ENCODE peak calls at places on chromosome 13, in nine cellular contexts. B is body of pancreas, N is lower leg skin, P is uterus, H is adrenal gland, A is A549, D is heart left ventricle, G is GM12892, W is transverse colon. V is an unnamed sample.

GRCh38 chr13:46339035-46339666 is 47.9 kb downstream of the RUBCNL start:
- DNase-seq in W (peak), G (no peak), D (no peak), A (no peak), H (peak), P (no peak), B (no peak), N (peak), V (no peak)

GRCh38 chr13:113608967-113609533 is 24.5 kb downstream of the TFDP1 start:
- DNase-seq in D (no peak), G (no peak), N (no peak), A (no peak), P (no peak), H (no peak), W (no peak), B (no peak), V (no peak)

GRCh38 chr13:27973956-27974662 is 5.0 kb upstream of the CDX2 start:
- DNase-seq in H (no peak), N (no peak), W (no peak), P (no peak), G (no peak), B (no peak), A (no peak), D (no peak), V (no peak)

GRCh38 chr13:113565526-113566226 is 18.9 kb upstream of the TFDP1 start:
- DNase-seq in N (no peak), P (no peak), B (no peak), G (no peak), W (peak), H (peak), A (no peak), D (peak), V (peak)

GRCh38 chr13:29369060-29369743 is 226.3 kb downstream of the SLC7A1 start:
- DNase-seq in A (peak), G (no peak), B (no peak), N (no peak), D (no peak), P (no peak), H (no peak), W (no peak), V (no peak)

GRCh38 chr13:88456155-88456554 is 785.0 kb downstream of the SLITRK5 start:
- DNase-seq in A (no peak), H (no peak), D (no peak), W (no peak), G (no peak), P (no peak), B (no peak), N (no peak), V (no peak)

GRCh38 chr13:28329395-28330158 is 165.4 kb downstream of the FLT1 start:
- DNase-seq in W (no peak), A (no peak), G (no peak), B (no peak), D (no peak), H (peak), P (peak), N (peak), V (no peak)

GRCh38 chr13:84607614-84608013 is 725.3 kb upstream of the SLITRK1 start:
- DNase-seq in B (no peak), G (no peak), W (no peak), A (no peak), N (no peak), H (peak), P (no peak), D (no peak), V (no peak)

GRCh38 chr13:97849305-97849704 is 104.2 kb upstream of the IPO5 start:
- DNase-seq in D (no peak), P (no peak), A (peak), N (no peak), H (no peak), W (no peak), B (no peak), G (no peak), V (no peak)

GRCh38 chr13:113490496-113491417 is at the start of gene DCUN1D2:
- DNase-seq in P (peak), D (peak), W (peak), N (peak), A (peak), H (peak), G (peak), B (peak), V (peak)

GRCh38 chr13:52931913-52932312 is 83.5 kb upstream of the PCDH8 start:
- DNase-seq in A (no peak), B (no peak), H (no peak), W (no peak), G (no peak), N (no peak), D (no peak), P (no peak), V (no peak)

GRCh38 chr13:59746291-59746962 is 417.3 kb downstream of the DIAPH3 start:
- DNase-seq in A (no peak), H (no peak), D (no peak), N (no peak), P (no peak), B (no peak), G (no peak), W (peak), V (no peak)

GRCh38 chr13:49097374-49097773 is 121.7 kb downstream of the FNDC3A start:
- DNase-seq in N (peak), P (no peak), A (peak), W (no peak), G (no peak), B (no peak), H (no peak), D (no peak), V (peak)

GRCh38 chr13:40215747-40216146 is 450.7 kb downstream of the FOXO1 start:
- DNase-seq in N (no peak), A (no peak), B (no peak), D (no peak), P (no peak), G (no peak), W (no peak), H (no peak), V (no peak)

GRCh38 chr13:84609716-84610115 is 727.4 kb upstream of the SLITRK1 start:
- DNase-seq in W (no peak), P (no peak), N (no peak), D (no peak), A (peak), B (no peak), G (no peak), H (no peak), V (no peak)

GRCh38 chr13:79772811-79773210 is 291.9 kb downstream of the NDFIP2 start:
- DNase-seq in D (no peak), B (no peak), W (no peak), P (no peak), H (no peak), A (no peak), G (no peak), N (no peak), V (no peak)

GRCh38 chr13:112688560-112689497 is 1.0 kb upstream of the ATP11A start:
- DNase-seq in W (peak), B (no peak), N (no peak), P (no peak), D (no peak), G (no peak), H (peak), A (no peak), V (no peak)

GRCh38 chr13:68145852-68146251 is 915.7 kb upstream of the PCDH9 start:
- DNase-seq in G (no peak), D (no peak), P (no peak), N (no peak), W (no peak), H (no peak), A (no peak), B (no peak), V (no peak)

GRCh38 chr13:111184685-111185401 is 69.7 kb downstream of the ARHGEF7 start:
- DNase-seq in A (no peak), N (no peak), W (peak), G (peak), D (no peak), B (no peak), P (no peak), H (peak), V (no peak)

GRCh38 chr13:71879129-71879535 is 12.1 kb upstream of the DACH1 start:
- DNase-seq in G (no peak), D (no peak), B (no peak), P (no peak), A (peak), H (no peak), N (no peak), W (no peak), V (no peak)

GRCh38 chr13:94186470-94186869 is 293.0 kb downstream of the DCT start:
- DNase-seq in H (no peak), P (no peak), W (no peak), B (no peak), N (no peak), A (no peak), G (no peak), D (no peak), V (no peak)

GRCh38 chr13:61531383-61532065 is 115.9 kb upstream of the PCDH20 start:
- DNase-seq in H (no peak), G (no peak), N (no peak), P (no peak), B (no peak), W (no peak), A (no peak), D (no peak), V (no peak)

GRCh38 chr13:46593403-46593802 is 40.4 kb downstream of the LRCH1 start:
- DNase-seq in G (no peak), P (no peak), B (no peak), H (no peak), W (no peak), D (no peak), A (no peak), N (no peak), V (no peak)

GRCh38 chr13:98664047-98664446 is 87.1 kb upstream of the STK24 start:
- DNase-seq in A (no peak), P (no peak), D (no peak), W (no peak), G (no peak), B (no peak), H (no peak), N (peak), V (no peak)

GRCh38 chr13:111176421-111176820 is 61.3 kb downstream of the ARHGEF7 start:
- DNase-seq in W (no peak), N (no peak), P (no peak), B (no peak), A (no peak), D (no peak), G (no peak), H (no peak), V (no peak)

GRCh38 chr13:36904219-36904618 is 15.8 kb downstream of the SMAD9 start:
- DNase-seq in N (no peak), G (no peak), B (no peak), D (no peak), A (no peak), H (no peak), P (no peak), W (peak), V (no peak)

GRCh38 chr13:96581741-96582140 is 412.5 kb downstream of the OXGR1 start:
- DNase-seq in B (no peak), P (no peak), W (no peak), D (no peak), H (no peak), G (no peak), N (no peak), A (no peak), V (no peak)

GRCh38 chr13:29522044-29522685 is 73.3 kb downstream of the SLC7A1 start:
- DNase-seq in B (no peak), D (no peak), A (no peak), G (no peak), P (peak), W (no peak), N (peak), H (no peak), V (no peak)

GRCh38 chr13:29674532-29674931 is 79.0 kb upstream of the SLC7A1 start:
- DNase-seq in N (no peak), G (no peak), B (no peak), H (no peak), P (no peak), A (peak), D (no peak), W (no peak), V (no peak)

GRCh38 chr13:99377641-99378040 is 70.4 kb upstream of the GPR183 start:
- DNase-seq in W (no peak), A (no peak), G (no peak), P (no peak), D (no peak), H (no peak), N (peak), B (no peak), V (no peak)

GRCh38 chr13:62482351-62482750 is 1066.7 kb upstream of the PCDH20 start:
- DNase-seq in A (no peak), P (no peak), N (no peak), D (no peak), H (no peak), W (no peak), G (no peak), B (no peak), V (no peak)

GRCh38 chr13:43227721-43228120 is 204.3 kb downstream of the DNAJC15 start:
- DNase-seq in B (no peak), D (no peak), N (no peak), G (no peak), H (no peak), A (no peak), P (no peak), W (no peak), V (no peak)

GRCh38 chr13:63156816-63157215 is 1741.2 kb upstream of the PCDH20 start:
- DNase-seq in D (no peak), G (no peak), A (no peak), N (no peak), H (no peak), P (no peak), W (no peak), B (no peak), V (no peak)

GRCh38 chr13:34249546-34249945 is 431.6 kb downstream of the RFC3 start:
- DNase-seq in B (no peak), W (no peak), G (no peak), H (no peak), A (no peak), D (no peak), P (no peak), N (no peak), V (no peak)

GRCh38 chr13:34243396-34243795 is 425.4 kb downstream of the RFC3 start:
- DNase-seq in G (no peak), B (no peak), D (no peak), W (no peak), A (no peak), P (no peak), H (no peak), N (no peak), V (no peak)

GRCh38 chr13:34246511-34246910 is 428.6 kb downstream of the RFC3 start:
- DNase-seq in P (no peak), D (no peak), H (no peak), W (no peak), N (no peak), A (peak), B (no peak), G (no peak), V (no peak)

GRCh38 chr13:34250151-34250550 is 432.2 kb downstream of the RFC3 start:
- DNase-seq in G (no peak), A (no peak), D (no peak), W (no peak), H (no peak), B (no peak), P (no peak), N (no peak), V (no peak)

GRCh38 chr13:34247596-34247995 is 429.6 kb downstream of the RFC3 start:
- DNase-seq in G (no peak), P (no peak), W (no peak), H (no peak), A (no peak), B (no peak), N (no peak), D (no peak), V (no peak)
- TF ChIP-seq POLR2A in G (no peak), P (no peak), W (no peak), H (no peak), A (no peak), B (no peak), N (no peak), D (no peak), V (no peak)

GRCh38 chr13:102999498-102999897 is 66.7 kb downstream of the SLC10A2 start:
- DNase-seq in B (no peak), A (no peak), H (no peak), P (no peak), N (no peak), D (no peak), W (no peak), G (no peak), V (no peak)
- TF ChIP-seq POLR2A in B (no peak), A (no peak), H (no peak), P (no peak), N (no peak), D (no peak), W (no peak), G (no peak), V (no peak)

DNA sequence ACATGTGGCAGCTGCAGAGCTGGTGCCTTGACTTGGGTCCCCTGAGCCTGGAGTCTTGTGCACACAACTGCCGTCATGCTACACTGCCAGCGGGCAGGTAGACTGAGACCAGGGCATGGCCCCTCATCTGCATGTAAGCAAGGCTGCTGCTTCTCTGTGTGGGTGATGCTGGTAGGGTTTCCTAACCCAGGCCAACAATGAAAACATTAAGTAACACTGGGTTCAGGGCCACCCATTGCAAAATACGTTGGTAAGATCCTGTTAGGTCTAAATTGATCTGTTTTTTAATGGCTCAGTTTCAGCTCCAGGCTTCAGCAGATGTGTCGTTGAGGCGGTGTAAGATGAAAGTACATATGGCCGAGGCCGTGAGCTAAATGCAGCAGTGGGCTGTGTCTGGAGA is 383.4 kb downstream of the IRS2 start:
- DNase-seq in A (no peak), B (no peak), H (no peak), N (no peak), D (no peak), P (no peak), W (no peak), G (no peak), V (no peak)
- TF ChIP-seq POLR2A in A (no peak), B (no peak), H (no peak), N (no peak), D (no peak), P (no peak), W (no peak), G (no peak), V (no peak)

DNA sequence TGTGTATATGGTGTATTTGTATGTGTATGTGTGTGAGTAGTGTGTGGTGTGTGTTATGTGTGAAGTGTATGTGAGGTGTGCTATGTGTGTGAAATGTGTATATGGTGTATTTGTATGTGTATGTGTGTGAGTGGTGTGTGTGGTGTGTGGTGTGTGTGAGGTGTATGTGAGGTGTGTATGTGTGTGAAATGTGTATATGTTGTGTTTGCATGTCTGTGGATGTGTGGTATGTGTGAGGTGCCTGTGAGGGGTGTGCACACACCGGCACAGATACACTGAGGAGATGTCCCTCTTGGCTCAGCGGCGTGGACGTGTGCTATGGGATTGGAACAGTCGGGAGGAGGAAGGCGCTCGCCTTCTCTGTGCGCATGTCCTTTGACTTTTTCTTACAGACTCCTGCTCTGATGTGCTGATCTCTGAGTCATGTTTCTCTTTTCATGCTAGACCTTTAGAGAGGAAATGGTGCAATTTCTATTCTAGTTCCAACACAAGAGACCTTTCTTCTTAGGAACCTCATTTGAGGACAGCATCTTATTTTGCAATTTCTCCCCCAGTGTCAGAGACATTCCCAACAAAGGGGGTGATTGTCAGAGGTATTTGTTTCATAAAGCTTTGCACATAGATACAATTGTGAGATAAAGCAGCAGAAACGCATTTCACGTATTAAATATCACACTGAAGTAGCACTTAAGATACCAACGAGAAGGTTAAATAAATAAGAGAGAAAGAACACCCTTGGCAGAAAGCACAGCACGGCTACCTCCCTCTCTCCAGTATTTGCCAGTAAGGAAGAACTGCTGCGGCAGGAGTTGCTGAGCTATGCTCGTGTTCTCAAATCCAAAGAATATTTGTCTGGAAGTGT is 11.3 kb upstream of the TNFRSF19 start:
- DNase-seq in W (no peak), D (peak), G (no peak), B (no peak), P (peak), N (peak), A (peak), H (peak), V (no peak)
- TF ChIP-seq POLR2A in W (no peak), D (no peak), G (no peak), B (no peak), P (no peak), N (no peak), A (peak), H (no peak), V (no peak)

DNA sequence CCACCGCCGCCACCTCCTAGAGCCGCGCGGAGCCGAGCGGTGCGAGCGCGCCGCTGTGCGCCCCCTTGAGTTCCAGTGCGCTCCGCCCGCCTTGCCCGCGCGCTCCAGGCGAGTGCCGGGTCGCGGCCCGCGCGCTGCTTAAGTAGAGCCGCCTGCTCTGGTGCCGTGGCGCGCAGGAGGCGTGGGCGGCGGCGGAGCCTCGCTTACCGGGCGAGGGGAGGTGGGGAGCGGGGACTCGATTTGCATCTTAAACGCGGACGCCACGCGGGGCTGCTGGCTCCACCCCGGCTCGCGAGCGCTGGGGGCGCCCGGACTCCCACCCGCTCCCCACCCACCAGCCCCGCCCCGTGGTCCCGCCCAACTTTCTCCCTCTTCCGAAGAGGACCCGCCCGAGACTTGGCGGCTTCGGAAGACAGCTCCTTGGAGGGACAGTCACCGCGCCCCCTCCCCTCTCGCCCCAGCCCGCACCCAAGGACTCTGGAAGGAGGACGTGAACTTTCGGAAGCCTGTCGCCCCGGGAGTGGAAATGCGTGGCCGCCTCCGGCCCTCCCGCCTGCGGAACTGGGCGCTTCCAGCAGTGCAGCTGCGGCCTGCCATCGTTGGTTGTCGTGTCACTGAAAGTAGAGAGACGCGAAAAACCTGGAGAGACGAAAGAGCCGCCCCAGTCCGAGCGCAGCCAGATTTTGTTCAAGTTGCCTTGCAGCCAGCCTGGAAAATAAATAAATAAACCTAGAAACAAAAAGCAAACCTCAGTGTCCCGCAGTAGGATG is at the start of gene KCTD12:
- DNase-seq in N (peak), G (peak), A (peak), W (peak), B (peak), D (peak), P (peak), H (peak), V (peak)
- TF ChIP-seq POLR2A in N (no peak), G (peak), A (peak), W (peak), B (peak), D (no peak), P (peak), H (peak), V (no peak)

GRCh38 chr13:21061077-21061945 is at the start of gene LATS2:
- DNase-seq in G (peak), N (peak), D (peak), P (peak), H (peak), B (peak), A (peak), W (peak), V (peak)
- TF ChIP-seq POLR2A in G (peak), N (no peak), D (peak), P (peak), H (peak), B (peak), A (no peak), W (peak), V (peak)

GRCh38 chr13:75481176-75482069 is 546 bp downstream of the TBC1D4 start:
- DNase-seq in A (peak), P (peak), H (no peak), D (peak), W (peak), B (peak), G (peak), N (peak), V (no peak)

GRCh38 chr13:75479102-75479501 is 2.9 kb downstream of the TBC1D4 start:
- DNase-seq in A (no peak), D (no peak), W (no peak), B (no peak), N (no peak), G (no peak), P (no peak), H (no peak), V (no peak)

GRCh38 chr13:75482820-75483079 is 781 bp upstream of the TBC1D4 start:
- DNase-seq in B (no peak), G (no peak), A (no peak), H (no peak), P (no peak), N (no peak), D (no peak), W (no peak), V (no peak)

GRCh38 chr13:75480691-75481175 is 1.2 kb downstream of the TBC1D4 start:
- DNase-seq in W (peak), G (no peak), H (peak), N (peak), B (peak), P (peak), A (peak), D (peak), V (peak)

GRCh38 chr13:75482070-75482819 is at the start of gene TBC1D4:
- DNase-seq in H (peak), P (peak), W (peak), A (peak), G (peak), B (peak), N (peak), D (peak), V (peak)
- TF ChIP-seq POLR2A in H (peak), P (peak), W (peak), A (peak), G (peak), B (peak), N (no peak), D (no peak), V (no peak)

V was measured in breast epithelium.